ENCODE peak calls at places on chromosomes 13 and 19, in six cellular contexts. P is uterus, S is A673, O is AG09319, E is tibial nerve, X is AG09309. T is an unnamed sample.
A peak's percentile ranks its signal among the peaks of the same experiment; 100 is the strongest.

GRCh38 chr13:94239135-94239534 is 240.3 kb downstream of the DCT start:
- DNase-seq in O (no peak), E (no peak), S (peak; percentile 78), X (peak; percentile 10), P (no peak), T (no peak)

GRCh38 chr13:36752673-36753072 is 66.3 kb upstream of the RFXAP start:
- DNase-seq in P (no peak), O (no peak), X (no peak), S (no peak), E (no peak), T (no peak)

GRCh38 chr13:51894239-51894638 is 32.5 kb downstream of the CCDC70 start:
- DNase-seq in P (no peak), O (no peak), S (peak; percentile 35), E (no peak), X (no peak), T (peak; percentile 6)

GRCh38 chr19:10412257-10412977 is 7.9 kb upstream of the PDE4A start:
- DNase-seq in O (no peak), P (no peak), E (no peak), X (no peak), S (peak; percentile 57), T (no peak)

GRCh38 chr13:39688278-39688677 is 32.8 kb downstream of the COG6 start:
- DNase-seq in S (no peak), X (no peak), O (no peak), E (no peak), P (no peak), T (no peak)

GRCh38 chr19:6516018-6516658 is 14.0 kb upstream of the TUBB4A start:
- DNase-seq in P (peak; percentile 68), E (peak; percentile 91), X (peak; percentile 46), O (peak; percentile 70), S (peak; percentile 98), T (peak; percentile 82)

GRCh38 chr19:47447470-47448359 is 24.0 kb downstream of the SLC8A2 start:
- DNase-seq in X (no peak), E (no peak), S (peak; percentile 79), P (no peak), O (no peak), T (peak; percentile 85)

GRCh38 chr13:104984296-104984818 is 1551.1 kb downstream of the EFNB2 start:
- DNase-seq in P (no peak), E (peak; percentile 44), S (no peak), X (no peak), O (no peak), T (no peak)

GRCh38 chr19:16660763-16661479 is at the start of gene TMEM38A:
- DNase-seq in X (no peak), S (peak; percentile 31), O (no peak), E (no peak), P (peak; percentile 51), T (peak; percentile 71)

GRCh38 chr19:4523306-4524110 is 5.2 kb upstream of the PLIN4 start:
- DNase-seq in X (no peak), P (no peak), E (peak; percentile 24), O (no peak), S (no peak), T (peak; percentile 70)

GRCh38 chr13:102846261-102847015 is 606 bp downstream of the ERCC5 start:
- DNase-seq in X (no peak), S (peak; percentile 66), P (peak; percentile 19), E (no peak), O (no peak), T (no peak)

GRCh38 chr13:52793507-52793906 is 53.9 kb upstream of the CNMD start:
- DNase-seq in S (no peak), P (no peak), O (no peak), E (no peak), X (no peak), T (no peak)

GRCh38 chr19:2902590-2903218 is 2.0 kb downstream of the ZNF57 start:
- DNase-seq in E (no peak), O (no peak), X (no peak), S (no peak), P (no peak), T (no peak)

GRCh38 chr13:113726961-113727411 is 32.0 kb upstream of the TMEM255B start:
- DNase-seq in P (no peak), X (no peak), E (no peak), S (no peak), O (no peak), T (no peak)

GRCh38 chr13:23859904-23860303 is 29.3 kb downstream of the MIPEP start:
- DNase-seq in S (no peak), P (no peak), E (no peak), O (no peak), X (no peak), T (no peak)

GRCh38 chr19:17620696-17621095 is 65.2 kb downstream of the COLGALT1 start:
- DNase-seq in X (no peak), O (no peak), P (no peak), E (no peak), S (no peak), T (no peak)

GRCh38 chr13:51541037-51541436 is 43.2 kb upstream of the WDFY2 start:
- DNase-seq in P (no peak), X (no peak), O (no peak), E (no peak), S (no peak), T (no peak)

GRCh38 chr19:33467851-33468250 is 53.7 kb downstream of the PEPD start:
- DNase-seq in S (no peak), X (no peak), E (no peak), O (no peak), P (no peak), T (no peak)

GRCh38 chr19:4060621-4061177 is 6.0 kb downstream of the ZBTB7A start:
- DNase-seq in P (peak; percentile 36), S (no peak), X (no peak), E (no peak), O (no peak), T (no peak)

GRCh38 chr19:48975947-48976847 is 11.1 kb downstream of the FTL start:
- DNase-seq in S (peak; percentile 76), P (no peak), E (no peak), O (no peak), X (no peak), T (no peak)

GRCh38 chr19:11697284-11697855 is 41.4 kb downstream of the ZNF823 start:
- DNase-seq in O (no peak), E (no peak), S (no peak), X (no peak), P (no peak), T (no peak)

GRCh38 chr19:11692127-11692790 is 46.5 kb downstream of the ZNF823 start:
- DNase-seq in S (no peak), E (no peak), X (no peak), O (no peak), P (no peak), T (no peak)

GRCh38 chr19:11694533-11695439 is 44.0 kb downstream of the ZNF823 start:
- DNase-seq in X (peak; percentile 52), O (peak; percentile 75), S (peak; percentile 98), P (peak; percentile 95), E (peak; percentile 99), T (peak; percentile 97)

GRCh38 chr19:11698231-11698630 is 40.5 kb downstream of the ZNF823 start:
- DNase-seq in E (no peak), S (no peak), X (no peak), O (no peak), P (no peak), T (no peak)

DNA sequence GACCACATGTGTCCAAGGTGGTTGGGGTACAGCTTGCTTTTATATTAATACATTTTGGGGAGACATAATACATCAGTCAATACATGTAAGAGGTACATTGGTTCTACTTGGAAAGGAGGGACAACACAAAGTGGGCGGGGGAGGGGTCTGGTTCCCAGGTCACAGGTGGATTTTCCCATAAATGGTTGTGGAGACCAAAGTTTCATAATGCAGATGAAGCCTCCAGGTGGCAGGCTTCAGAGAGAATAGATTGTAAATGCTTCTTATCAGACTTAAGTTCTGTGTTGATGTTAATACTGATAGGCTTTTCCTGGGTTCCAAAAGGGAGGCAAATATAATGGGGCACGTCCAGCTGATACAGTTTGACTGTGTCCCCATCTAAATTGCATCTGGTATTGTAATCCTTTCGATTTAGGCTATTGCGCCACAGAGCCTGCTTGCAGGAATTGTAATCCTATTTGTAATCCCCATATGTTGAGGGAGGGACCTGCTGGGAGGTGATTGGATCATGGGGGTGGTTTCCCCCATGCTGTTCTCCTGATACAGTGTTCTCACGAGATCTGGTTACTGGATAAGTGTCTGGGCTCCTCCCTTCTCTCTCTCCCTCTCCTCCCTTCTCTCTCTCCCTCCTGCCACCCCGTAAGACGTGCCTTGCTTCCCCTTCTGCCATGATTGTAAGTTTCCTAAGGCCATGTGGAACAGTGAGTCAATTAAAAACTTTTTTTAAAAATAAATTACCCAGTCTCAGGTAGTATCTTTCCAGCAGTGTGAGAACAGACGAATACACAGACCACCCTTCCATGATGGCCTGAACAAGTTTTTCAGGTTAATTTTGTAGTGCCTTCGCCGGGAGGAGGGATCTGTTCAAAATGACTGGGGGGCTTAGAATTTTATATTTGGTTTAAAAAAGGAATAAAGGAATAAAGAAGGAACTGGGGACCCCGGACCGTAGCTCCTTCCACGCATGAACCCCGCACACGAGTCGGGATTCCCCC is 44.9 kb downstream of the ZNF823 start:
- DNase-seq in X (peak; percentile 54), P (no peak), S (peak; percentile 95), E (no peak), O (peak; percentile 70), T (no peak)
- TF ChIP-seq CTCF in X (peak; percentile 17), P (no peak), S (no peak), E (no peak), O (no peak), T (no peak)

GRCh38 chr19:28235606-28236125 is 977.3 kb downstream of the UQCRFS1 start:
- DNase-seq in X (no peak), O (no peak), P (no peak), S (no peak), E (no peak), T (no peak)

GRCh38 chr19:28234637-28235036 is 978.3 kb downstream of the UQCRFS1 start:
- DNase-seq in P (no peak), X (peak; percentile 10), O (no peak), S (no peak), E (no peak), T (no peak)

GRCh38 chr19:28244966-28245365 is 968.0 kb downstream of the UQCRFS1 start:
- DNase-seq in E (no peak), S (no peak), X (no peak), P (no peak), O (no peak), T (no peak)

GRCh38 chr19:28242317-28242927 is 970.5 kb downstream of the UQCRFS1 start:
- DNase-seq in P (no peak), X (no peak), E (peak; percentile 32), O (peak; percentile 14), S (peak; percentile 43), T (peak; percentile 40)

GRCh38 chr19:28239270-28239669 is 973.7 kb downstream of the UQCRFS1 start:
- DNase-seq in S (peak; percentile 31), O (no peak), X (no peak), E (no peak), P (no peak), T (no peak)
- TF ChIP-seq CTCF in S (peak; percentile 45), O (peak; percentile 23), X (peak; percentile 47), E (no peak), P (no peak), T (peak; percentile 66)

GRCh38 chr13:42478531-42479156 is 95.3 kb upstream of the TNFSF11 start:
- DNase-seq in P (no peak), O (no peak), X (no peak), E (no peak), S (peak; percentile 18), T (no peak)
- TF ChIP-seq CTCF in P (no peak), O (peak; percentile 31), X (peak; percentile 36), E (no peak), S (peak; percentile 54), T (peak; percentile 54)

DNA sequence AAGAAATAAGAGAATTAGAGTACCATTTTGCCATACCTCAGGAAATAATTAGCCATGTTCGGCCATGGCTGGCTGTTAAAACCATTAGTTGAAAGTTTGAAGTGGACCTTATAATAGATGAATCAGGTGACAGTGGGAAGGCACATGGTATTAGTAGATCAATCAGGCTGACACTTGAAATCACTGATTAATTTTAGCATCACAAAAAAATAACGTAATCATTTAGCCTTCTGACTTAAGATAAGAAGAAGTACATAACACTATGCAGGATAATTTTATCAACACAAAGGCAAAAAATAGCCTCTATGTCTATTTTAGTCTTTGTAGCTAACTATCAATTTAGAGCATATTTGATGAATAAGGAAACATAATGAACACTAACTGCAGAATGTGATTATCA is 615.5 kb downstream of the PCDH17 start:
- DNase-seq in O (no peak), X (no peak), E (no peak), P (no peak), S (no peak), T (no peak)
- TF ChIP-seq CTCF in O (no peak), X (no peak), E (no peak), P (no peak), S (no peak), T (no peak)